ENCODE peak calls at places on chromosome 11, in seven cellular contexts. N, J, H, D, U, Q and C are unnamed samples.

GRCh38 chr11:66476841-66477251 is 3.4 kb upstream of the DPP3 start:
- DNase-seq in U (no peak), Q (no peak), J (no peak), D (no peak), H (no peak), N (no peak), C (no peak)

GRCh38 chr11:131889760-131890620 is 519.6 kb downstream of the NTM start:
- DNase-seq in D (no peak), Q (no peak), U (no peak), J (no peak), N (no peak), H (no peak), C (no peak)

GRCh38 chr11:66725646-66726045 is 3.4 kb downstream of the SPTBN2 start:
- DNase-seq in D (no peak), Q (no peak), H (no peak), J (no peak), N (peak; percentile 37), U (no peak), C (peak; percentile 57)

GRCh38 chr11:32137263-32137662 is 46.4 kb downstream of the RCN1 start:
- DNase-seq in N (no peak), D (peak; percentile 76), Q (no peak), J (no peak), H (no peak), U (no peak), C (no peak)

GRCh38 chr11:6249822-6250555 is 9.6 kb upstream of the CCKBR start:
- DNase-seq in H (no peak), D (peak; percentile 77), N (no peak), J (peak; percentile 70), Q (no peak), U (no peak), C (no peak)

GRCh38 chr11:24264868-24265267 is 232.0 kb upstream of the LUZP2 start:
- DNase-seq in N (no peak), H (no peak), J (no peak), D (no peak), U (no peak), Q (no peak), C (no peak)

GRCh38 chr11:94199367-94200130 is 70.9 kb downstream of the PANX1 start:
- DNase-seq in J (no peak), D (no peak), N (no peak), Q (no peak), U (no peak), H (no peak), C (no peak)

GRCh38 chr11:128235958-128236357 is 351.4 kb downstream of the ETS1 start:
- DNase-seq in N (peak; percentile 69), Q (no peak), H (no peak), J (no peak), D (no peak), U (no peak), C (no peak)

GRCh38 chr11:64043545-64043944 is 7.8 kb downstream of the FLRT1 start:
- DNase-seq in D (no peak), U (no peak), N (no peak), H (no peak), J (no peak), Q (no peak), C (no peak)

GRCh38 chr11:123434262-123434661 is 4.2 kb downstream of the GRAMD1B start:
- DNase-seq in J (no peak), N (no peak), Q (no peak), H (no peak), D (peak; percentile 51), U (no peak), C (no peak)
- TF ChIP-seq CTCF in J (no peak), N (no peak), Q (no peak), H (peak; percentile 24), D (peak; percentile 53), U (no peak), C (peak; percentile 12)

GRCh38 chr11:86066033-86066432 is 2.9 kb downstream of the PICALM start:
- DNase-seq in U (no peak), D (no peak), J (no peak), H (no peak), N (no peak), Q (no peak), C (no peak)
- H3K27ac ChIP-seq in U (peak overlapping the region; percentile 48), D (no peak overlapping the region), J (peak overlapping the region; percentile 94), H (peak overlapping the region; percentile 15), N (peak overlapping the region; percentile 95), Q (peak overlapping the region; percentile 95), C (peak overlapping the region; percentile 91)

GRCh38 chr11:10305262-10305963 is 540 bp downstream of the ADM start:
- DNase-seq in U (peak; percentile 41), N (peak; percentile 75), D (peak; percentile 36), H (no peak), Q (no peak), J (peak; percentile 44), C (no peak)

GRCh38 chr11:10305964-10306918 is 1.4 kb downstream of the ADM start:
- DNase-seq in J (no peak), U (peak; percentile 28), N (no peak), Q (no peak), H (no peak), D (peak; percentile 34), C (no peak)

GRCh38 chr11:10308208-10308954 is 3.5 kb downstream of the ADM start:
- DNase-seq in H (no peak), U (no peak), D (no peak), N (no peak), J (no peak), Q (no peak), C (no peak)

GRCh38 chr11:10307411-10308207 is 2.7 kb downstream of the ADM start:
- DNase-seq in Q (peak; percentile 60), J (peak; percentile 88), D (peak; percentile 86), H (peak; percentile 71), U (peak; percentile 80), N (peak; percentile 95), C (peak; percentile 85)

GRCh38 chr11:10307022-10307410 is 2.1 kb downstream of the ADM start:
- DNase-seq in N (no peak), J (no peak), D (peak; percentile 89), Q (no peak), H (no peak), U (no peak), C (no peak)
- H3K4me1 ChIP-seq in N (peaks cover 64% of the 10 kb centered on the region), J (peaks cover 64% of the 10 kb centered on the region), D (peaks cover 23% of the 10 kb centered on the region), Q (peaks cover 63% of the 10 kb centered on the region), H (peaks cover 43% of the 10 kb centered on the region), U (peaks cover 51% of the 10 kb centered on the region), C (peaks cover 21% of the 10 kb centered on the region)

GRCh38 chr11:124069429-124070401 is 28.6 kb upstream of the OR10G7 start:
- DNase-seq in Q (no peak), J (no peak), U (peak; percentile 34), H (no peak), D (peak; percentile 63), N (no peak), C (no peak)
- TF ChIP-seq CTCF in Q (no peak), J (peak; percentile 7), U (no peak), H (no peak), D (peak; percentile 84), N (peak; percentile 23), C (peak; percentile 75)

GRCh38 chr11:86157797-86158378 is 86.7 kb upstream of the EED start:
- DNase-seq in D (no peak), Q (no peak), U (no peak), H (no peak), J (no peak), N (no peak), C (no peak)

GRCh38 chr11:86158716-86159669 is 85.6 kb upstream of the EED start:
- DNase-seq in D (no peak), J (no peak), Q (no peak), H (no peak), N (no peak), U (no peak), C (no peak)

GRCh38 chr11:86155210-86155844 is 86.4 kb upstream of the PICALM start:
- DNase-seq in H (no peak), N (no peak), J (no peak), Q (no peak), D (no peak), U (no peak), C (no peak)

GRCh38 chr11:86153439-86153838 is 84.6 kb upstream of the PICALM start:
- DNase-seq in H (no peak), N (no peak), D (no peak), J (no peak), Q (no peak), U (no peak), C (no peak)

GRCh38 chr11:86156397-86156977 is 87.6 kb upstream of the PICALM start:
- DNase-seq in J (no peak), U (no peak), D (no peak), Q (no peak), N (no peak), H (no peak), C (no peak)
- H3K27ac ChIP-seq in J (peak overlapping the region; percentile 20), U (no peak overlapping the region), D (no peak overlapping the region), Q (no peak overlapping the region), N (no peak overlapping the region), H (no peak overlapping the region), C (peak overlapping the region; percentile 52)

GRCh38 chr11:75796091-75796435 is 18.9 kb upstream of the UVRAG start:
- DNase-seq in J (no peak), H (no peak), N (no peak), U (no peak), Q (no peak), D (peak; percentile 31), C (no peak)

GRCh38 chr11:75792997-75793800 is 21.8 kb upstream of the UVRAG start:
- DNase-seq in J (no peak), U (no peak), D (no peak), N (no peak), H (no peak), Q (no peak), C (no peak)

GRCh38 chr11:75795276-75796090 is 19.5 kb upstream of the UVRAG start:
- DNase-seq in J (no peak), U (no peak), D (peak; percentile 56), N (no peak), H (no peak), Q (no peak), C (no peak)

GRCh38 chr11:75792127-75792731 is 22.8 kb upstream of the UVRAG start:
- DNase-seq in N (no peak), D (no peak), J (no peak), H (no peak), U (no peak), Q (no peak), C (no peak)

GRCh38 chr11:75793966-75794365 is 21.0 kb upstream of the UVRAG start:
- DNase-seq in H (no peak), N (no peak), Q (no peak), U (no peak), J (no peak), D (peak; percentile 51), C (no peak)
- H3K4me1 ChIP-seq in H (no peaks in the 10 kb centered on the region), N (no peaks in the 10 kb centered on the region), Q (no peaks in the 10 kb centered on the region), U (no peaks in the 10 kb centered on the region), J (no peaks in the 10 kb centered on the region), D (peaks cover 70% of the 10 kb centered on the region), C (peaks cover 14% of the 10 kb centered on the region)

DNA sequence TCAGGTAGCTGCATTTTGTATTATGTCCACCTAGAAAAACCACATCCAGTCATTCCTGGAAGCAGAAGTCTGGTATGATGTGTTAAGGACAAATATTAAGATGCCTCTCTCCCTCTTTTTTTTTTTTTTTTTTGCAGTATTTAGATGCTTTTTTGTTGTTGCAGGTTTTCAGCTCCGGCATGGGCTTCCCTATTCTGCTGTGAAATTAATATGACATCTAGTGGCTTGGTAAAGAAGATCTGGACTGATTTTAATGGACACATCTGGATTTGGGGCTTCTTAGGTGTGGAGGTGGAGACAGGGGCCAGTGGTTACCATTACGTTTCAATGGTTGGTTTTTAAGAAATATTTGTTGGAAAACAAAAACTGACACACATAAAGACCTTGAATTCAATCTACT is 47.5 kb upstream of the RASSF10 start:
- DNase-seq in Q (no peak), D (peak; percentile 16), J (no peak), H (no peak), N (no peak), U (no peak), C (no peak)
- TF ChIP-seq CTCF in Q (no peak), D (peak; percentile 39), J (no peak), H (no peak), N (no peak), U (no peak), C (peak; percentile 48)